ENCODE peak calls at places on chromosomes 5 and 9, in five cellular contexts. One of them, this sample, is unnamed.

GRCh38 chr9:129208191-129209091 is 30.4 kb upstream of the IER5L start:
- DNase-seq in heart left ventricle: no peak
- DNase-seq in H1: peak; percentile 51
- DNase-seq in adipocyte: no peak
- DNase-seq in HepG2: no peak
- DNase-seq in this sample: no peak

GRCh38 chr9:88420227-88420626 is 32.0 kb downstream of the SPIN1 start:
- DNase-seq in heart left ventricle: no peak
- DNase-seq in H1: no peak
- DNase-seq in HepG2: no peak
- DNase-seq in adipocyte: no peak
- DNase-seq in this sample: no peak

GRCh38 chr5:169637085-169637855 is at the start of gene DOCK2:
- DNase-seq in HepG2: no peak
- DNase-seq in H1: no peak
- DNase-seq in heart left ventricle: peak; percentile 87
- DNase-seq in adipocyte: no peak
- DNase-seq in this sample: peak; percentile 67

GRCh38 chr5:170552486-170553122 is 48.8 kb downstream of the KCNIP1 start:
- DNase-seq in HepG2: no peak
- DNase-seq in H1: peak; percentile 25
- DNase-seq in heart left ventricle: peak; percentile 80
- DNase-seq in adipocyte: peak; percentile 43
- DNase-seq in this sample: no peak

GRCh38 chr5:37133939-37134338 is 115.2 kb downstream of the CPLANE1 start:
- DNase-seq in HepG2: no peak
- DNase-seq in heart left ventricle: no peak
- DNase-seq in adipocyte: peak; percentile 23
- DNase-seq in H1: no peak
- DNase-seq in this sample: no peak

GRCh38 chr5:163661358-163661757 is 155.9 kb downstream of the MAT2B start:
- DNase-seq in heart left ventricle: no peak
- DNase-seq in adipocyte: no peak
- DNase-seq in HepG2: no peak
- DNase-seq in H1: no peak
- DNase-seq in this sample: no peak

GRCh38 chr5:167442922-167443321 is 848.5 kb upstream of the WWC1 start:
- DNase-seq in H1: no peak
- DNase-seq in heart left ventricle: no peak
- DNase-seq in adipocyte: no peak
- DNase-seq in HepG2: no peak
- DNase-seq in this sample: no peak

GRCh38 chr5:1641560-1642166 is 117.9 kb upstream of the LPCAT1 start:
- DNase-seq in heart left ventricle: peak; percentile 77
- DNase-seq in H1: peak; percentile 68
- DNase-seq in HepG2: peak; percentile 82
- DNase-seq in adipocyte: peak; percentile 90
- DNase-seq in this sample: peak; percentile 43

GRCh38 chr5:176425138-176425537 is 8.8 kb upstream of the CLTB start:
- DNase-seq in adipocyte: no peak
- DNase-seq in heart left ventricle: no peak
- DNase-seq in HepG2: no peak
- DNase-seq in H1: no peak
- DNase-seq in this sample: no peak

GRCh38 chr5:40871177-40871576 is 30.0 kb downstream of the CARD6 start:
- DNase-seq in H1: no peak
- DNase-seq in heart left ventricle: no peak
- DNase-seq in adipocyte: no peak
- DNase-seq in HepG2: no peak
- DNase-seq in this sample: no peak

GRCh38 chr9:89179920-89180667 is 1.5 kb upstream of the SHC3 start:
- DNase-seq in H1: peak; percentile 75
- DNase-seq in adipocyte: peak; percentile 98
- DNase-seq in heart left ventricle: peak; percentile 91
- DNase-seq in HepG2: peak; percentile 82
- DNase-seq in this sample: no peak

GRCh38 chr5:110288766-110289165 is 437.7 kb downstream of the TMEM232 start:
- DNase-seq in HepG2: no peak
- DNase-seq in adipocyte: peak; percentile 94
- DNase-seq in H1: no peak
- DNase-seq in heart left ventricle: no peak
- DNase-seq in this sample: no peak

GRCh38 chr5:76487784-76488183 is 84.7 kb downstream of the IQGAP2 start:
- DNase-seq in H1: no peak
- DNase-seq in heart left ventricle: no peak
- DNase-seq in adipocyte: no peak
- DNase-seq in HepG2: no peak
- DNase-seq in this sample: no peak

GRCh38 chr9:78213696-78214095 is 22.2 kb upstream of the CEP78 start:
- DNase-seq in heart left ventricle: no peak
- DNase-seq in adipocyte: peak; percentile 52
- DNase-seq in H1: no peak
- DNase-seq in HepG2: peak; percentile 5
- DNase-seq in this sample: peak; percentile 39

GRCh38 chr9:76894198-76894597 is 11.7 kb downstream of the PRUNE2 start:
- DNase-seq in adipocyte: no peak
- DNase-seq in H1: no peak
- DNase-seq in heart left ventricle: no peak
- DNase-seq in HepG2: no peak
- DNase-seq in this sample: no peak

GRCh38 chr9:136545966-136546696 is at the start of gene NOTCH1:
- DNase-seq in H1: no peak
- DNase-seq in adipocyte: peak; percentile 95
- DNase-seq in HepG2: peak; percentile 30
- DNase-seq in heart left ventricle: peak; percentile 97
- DNase-seq in this sample: peak; percentile 85

GRCh38 chr9:112489039-112489546 is 2.5 kb downstream of the KIAA1958 start:
- DNase-seq in HepG2: peak; percentile 46
- DNase-seq in heart left ventricle: no peak
- DNase-seq in H1: no peak
- DNase-seq in adipocyte: no peak
- DNase-seq in this sample: no peak

GRCh38 chr5:141604318-141604717 is 14.5 kb downstream of the DIAPH1 start:
- DNase-seq in HepG2: peak; percentile 68
- DNase-seq in adipocyte: peak; percentile 94
- DNase-seq in H1: no peak
- DNase-seq in heart left ventricle: no peak
- DNase-seq in this sample: no peak

GRCh38 chr9:74078647-74079046 is 418.5 kb upstream of the RORB start:
- DNase-seq in heart left ventricle: no peak
- DNase-seq in adipocyte: peak; percentile 11
- DNase-seq in HepG2: no peak
- DNase-seq in H1: no peak
- DNase-seq in this sample: no peak

GRCh38 chr9:13410566-13411031 is 131.1 kb upstream of the MPDZ start:
- DNase-seq in adipocyte: peak; percentile 50
- DNase-seq in H1: no peak
- DNase-seq in HepG2: no peak
- DNase-seq in heart left ventricle: no peak
- DNase-seq in this sample: no peak

GRCh38 chr5:58499951-58500350 is 8.7 kb downstream of the GAPT start:
- DNase-seq in adipocyte: no peak
- DNase-seq in HepG2: no peak
- DNase-seq in H1: no peak
- DNase-seq in heart left ventricle: no peak
- DNase-seq in this sample: no peak

GRCh38 chr5:62343428-62343827 is 37.4 kb downstream of the KIF2A start:
- DNase-seq in H1: no peak
- DNase-seq in heart left ventricle: no peak
- DNase-seq in HepG2: no peak
- DNase-seq in adipocyte: no peak
- DNase-seq in this sample: no peak

GRCh38 chr9:96160866-96161265 is 141.1 kb downstream of the HSD17B3 start:
- DNase-seq in heart left ventricle: no peak
- DNase-seq in H1: no peak
- DNase-seq in adipocyte: no peak
- DNase-seq in HepG2: no peak
- DNase-seq in this sample: no peak

GRCh38 chr9:83130541-83130940 is 67.6 kb upstream of the RASEF start:
- DNase-seq in adipocyte: no peak
- DNase-seq in heart left ventricle: no peak
- DNase-seq in H1: no peak
- DNase-seq in HepG2: no peak
- DNase-seq in this sample: no peak

GRCh38 chr5:168992687-168993086 is 308.3 kb downstream of the SLIT3 start:
- DNase-seq in heart left ventricle: no peak
- DNase-seq in adipocyte: no peak
- DNase-seq in H1: no peak
- DNase-seq in HepG2: peak; percentile 16
- DNase-seq in this sample: no peak

GRCh38 chr5:72572236-72572765 is 65.1 kb upstream of the ZNF366 start:
- DNase-seq in heart left ventricle: no peak
- DNase-seq in HepG2: no peak
- DNase-seq in H1: no peak
- DNase-seq in adipocyte: no peak
- DNase-seq in this sample: no peak

GRCh38 chr5:172869734-172870133 is 35.7 kb downstream of the ERGIC1 start:
- DNase-seq in H1: no peak
- DNase-seq in heart left ventricle: no peak
- DNase-seq in adipocyte: no peak
- DNase-seq in HepG2: no peak
- DNase-seq in this sample: no peak
- H3K4me1 ChIP-seq in H1: peaks cover 42% of the 10 kb centered on the region
- H3K4me1 ChIP-seq in heart left ventricle: peaks cover 71% of the 10 kb centered on the region
- H3K4me1 ChIP-seq in adipocyte: peaks cover 84% of the 10 kb centered on the region
- H3K4me1 ChIP-seq in HepG2: peaks cover 80% of the 10 kb centered on the region
- H3K4me1 ChIP-seq in this sample: peaks cover 4% of the 10 kb centered on the region

GRCh38 chr9:133580416-133580738 is 28.8 kb downstream of the FAM163B start:
- DNase-seq in adipocyte: no peak
- DNase-seq in H1: no peak
- DNase-seq in heart left ventricle: peak; percentile 26
- DNase-seq in HepG2: no peak
- DNase-seq in this sample: no peak
- H3K4me1 ChIP-seq in adipocyte: no peaks in the 10 kb centered on the region
- H3K4me1 ChIP-seq in H1: peaks cover 17% of the 10 kb centered on the region
- H3K4me1 ChIP-seq in heart left ventricle: peaks cover 21% of the 10 kb centered on the region
- H3K4me1 ChIP-seq in HepG2: peaks cover 21% of the 10 kb centered on the region
- H3K4me1 ChIP-seq in this sample: no peaks in the 10 kb centered on the region

GRCh38 chr9:99832558-99832864 is 10.8 kb downstream of the NR4A3 start:
- DNase-seq in H1: no peak
- DNase-seq in adipocyte: no peak
- DNase-seq in heart left ventricle: no peak
- DNase-seq in HepG2: no peak
- DNase-seq in this sample: no peak

GRCh38 chr9:99834474-99834873 is 12.8 kb downstream of the NR4A3 start:
- DNase-seq in adipocyte: no peak
- DNase-seq in H1: no peak
- DNase-seq in heart left ventricle: no peak
- DNase-seq in HepG2: no peak
- DNase-seq in this sample: no peak

GRCh38 chr9:99831857-99832557 is 10.3 kb downstream of the NR4A3 start:
- DNase-seq in heart left ventricle: no peak
- DNase-seq in H1: no peak
- DNase-seq in HepG2: no peak
- DNase-seq in adipocyte: no peak
- DNase-seq in this sample: no peak

GRCh38 chr9:99835142-99835541 is 13.5 kb downstream of the NR4A3 start:
- DNase-seq in HepG2: no peak
- DNase-seq in H1: no peak
- DNase-seq in heart left ventricle: no peak
- DNase-seq in adipocyte: no peak
- DNase-seq in this sample: no peak

DNA sequence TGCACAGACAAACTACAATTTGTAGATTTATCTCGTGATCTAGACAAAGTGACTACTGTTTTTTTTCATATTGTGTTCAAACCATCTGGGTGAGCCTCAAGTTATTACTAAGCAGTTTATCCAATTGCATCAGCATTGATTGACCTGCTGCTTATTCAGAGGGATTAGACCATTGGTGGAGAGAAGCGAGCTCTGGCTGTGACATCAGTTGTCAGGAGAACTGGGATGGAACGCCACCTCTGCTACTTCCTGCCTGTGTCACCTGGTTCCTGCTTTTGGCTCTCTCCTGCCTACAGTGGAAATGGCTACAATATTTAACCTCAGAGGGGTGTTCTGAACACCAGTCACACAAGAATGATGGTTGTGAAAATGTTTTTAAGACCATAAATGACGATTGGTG is 12.1 kb downstream of the NR4A3 start:
- DNase-seq in heart left ventricle: no peak
- DNase-seq in adipocyte: no peak
- DNase-seq in H1: no peak
- DNase-seq in HepG2: no peak
- DNase-seq in this sample: no peak
- H3K4me1 ChIP-seq in heart left ventricle: no peaks in the 10 kb centered on the region
- H3K4me1 ChIP-seq in adipocyte: no peaks in the 10 kb centered on the region
- H3K4me1 ChIP-seq in H1: peaks cover 2% of the 10 kb centered on the region
- H3K4me1 ChIP-seq in HepG2: no peaks in the 10 kb centered on the region
- H3K4me1 ChIP-seq in this sample: no peaks in the 10 kb centered on the region

GRCh38 chr5:151218177-151218576 is 5.7 kb downstream of the CCDC69 start:
- DNase-seq in H1: no peak
- DNase-seq in heart left ventricle: no peak
- DNase-seq in HepG2: no peak
- DNase-seq in adipocyte: no peak
- DNase-seq in this sample: no peak

GRCh38 chr5:151214614-151215545 is 9.0 kb downstream of the CCDC69 start:
- DNase-seq in heart left ventricle: no peak
- DNase-seq in H1: no peak
- DNase-seq in adipocyte: no peak
- DNase-seq in HepG2: peak; percentile 25
- DNase-seq in this sample: no peak

GRCh38 chr5:151213803-151214613 is 9.9 kb downstream of the CCDC69 start:
- DNase-seq in heart left ventricle: peak; percentile 90
- DNase-seq in HepG2: peak; percentile 45
- DNase-seq in adipocyte: peak; percentile 62
- DNase-seq in H1: no peak
- DNase-seq in this sample: peak; percentile 86

GRCh38 chr5:151216781-151217180 is 7.1 kb downstream of the CCDC69 start:
- DNase-seq in H1: no peak
- DNase-seq in HepG2: no peak
- DNase-seq in heart left ventricle: no peak
- DNase-seq in adipocyte: no peak
- DNase-seq in this sample: no peak

DNA sequence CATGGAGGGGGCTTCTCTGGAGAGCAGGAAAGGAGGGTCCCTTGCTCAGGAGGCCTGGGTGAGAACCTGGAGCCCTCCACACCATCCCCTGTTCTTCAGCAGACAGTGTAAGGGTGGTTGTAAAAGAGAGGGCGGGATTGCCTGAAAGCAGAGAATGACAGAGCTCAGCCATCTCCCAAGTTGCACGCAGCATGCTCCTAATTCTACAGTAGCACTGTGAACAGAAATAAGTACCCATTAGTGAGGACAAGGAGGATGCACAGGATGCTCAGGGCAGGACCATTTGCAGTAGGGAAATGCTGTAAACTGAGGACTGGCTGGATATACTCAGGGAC is 8.4 kb downstream of the CCDC69 start:
- DNase-seq in heart left ventricle: no peak
- DNase-seq in HepG2: no peak
- DNase-seq in H1: no peak
- DNase-seq in adipocyte: no peak
- DNase-seq in this sample: no peak
- H3K4me1 ChIP-seq in heart left ventricle: peaks cover 66% of the 10 kb centered on the region
- H3K4me1 ChIP-seq in HepG2: peaks cover 44% of the 10 kb centered on the region
- H3K4me1 ChIP-seq in H1: peaks cover 3% of the 10 kb centered on the region
- H3K4me1 ChIP-seq in adipocyte: peaks cover 34% of the 10 kb centered on the region
- H3K4me1 ChIP-seq in this sample: peaks cover 99% of the 10 kb centered on the region

This sample was measured in CD4-positive, alpha-beta memory T cell.